ENCODE peak calls at places on chromosomes 4 and X, in ten cellular contexts. E is stimulated activated CD4-positive, alpha-beta T cell treated with anti-CD3 and anti-CD28 coated beads, Interleukin-15, amount 100 ng/mL, for 1 hour; L is KBM-7; F is germinal center; K is mesothelial cell of epicardium; U is hepatic stellate cell; B is HEK293T; P is smooth muscle cell of the brain vasculature; N is GM20000; V is amniotic stem cell. I is an unnamed sample.

GRCh38 chrX:110310000-110310790 is 7.7 kb downstream of the AMMECR1 start:
- DNase-seq in E (no peak), L (no peak), F (no peak), K (no peak), U (no peak), B (no peak), P (no peak), N (no peak), V (no peak), I (no peak)

GRCh38 chr4:53186714-53187358 is 179.0 kb downstream of the SCFD2 start:
- DNase-seq in E (no peak), L (no peak), F (no peak), K (no peak), U (no peak), B (peak; percentile 13), P (no peak), N (no peak), V (no peak), I (no peak)

GRCh38 chr4:34732170-34732569 is 1512.1 kb downstream of the ARAP2 start:
- DNase-seq in E (no peak), L (no peak), F (no peak), K (no peak), U (no peak), B (no peak), P (no peak), N (no peak), V (no peak), I (no peak)

GRCh38 chrX:38929966-38930421 is 128.7 kb downstream of the MID1IP1 start:
- DNase-seq in E (no peak), L (peak; percentile 7), F (no peak), K (no peak), U (peak; percentile 34), B (no peak), P (no peak), N (no peak), V (peak; percentile 2), I (no peak)

GRCh38 chr4:150217192-150217591 is 138.9 kb downstream of the DCLK2 start:
- DNase-seq in E (no peak), L (no peak), F (no peak), K (no peak), U (no peak), B (no peak), P (no peak), N (no peak), V (peak; percentile 53), I (peak; percentile 48)

GRCh38 chr4:185726931-185727330 is 85.1 kb downstream of the SORBS2 start:
- DNase-seq in E (no peak), L (no peak), F (no peak), K (no peak), U (no peak), B (no peak), P (no peak), N (no peak), V (no peak), I (no peak)

GRCh38 chrX:106802388-106803275 is at the start of gene TBC1D8B:
- DNase-seq in E (no peak), L (peak; percentile 91), F (peak; percentile 19), K (peak; percentile 31), U (peak; percentile 43), B (peak; percentile 82), P (peak; percentile 62), N (peak; percentile 23), V (peak; percentile 47), I (peak; percentile 78)

GRCh38 chr4:101022151-101023024 is 324.9 kb downstream of the PPP3CA start:
- DNase-seq in E (no peak), L (no peak), F (no peak), K (no peak), U (no peak), B (no peak), P (no peak), N (no peak), V (peak; percentile 9), I (peak; percentile 40)

GRCh38 chr4:80210549-80210948 is 13.2 kb downstream of the PRDM8 start:
- DNase-seq in E (no peak), L (no peak), F (no peak), K (no peak), U (no peak), B (no peak), P (no peak), N (no peak), V (no peak), I (no peak)

GRCh38 chrX:292900-293897 is 12.0 kb downstream of the PLCXD1 start:
- DNase-seq in E (no peak), L (no peak), F (no peak), K (no peak), U (no peak), B (no peak), P (no peak), N (no peak), V (no peak), I (no peak)

GRCh38 chr4:176393306-176394013 is 73.7 kb downstream of the SPCS3 start:
- DNase-seq in E (no peak), L (no peak), F (no peak), K (no peak), U (no peak), B (peak; percentile 26), P (no peak), N (no peak), V (no peak), I (no peak)

GRCh38 chrX:109600114-109600710 is 24.8 kb downstream of the KCNE5 start:
- DNase-seq in E (no peak), L (peak; percentile 45), F (no peak), K (no peak), U (no peak), B (no peak), P (no peak), N (no peak), V (no peak), I (no peak)